ENCODE peak calls at places on chromosomes 4 and X, in six cellular contexts. F is K562, X is adrenal gland, B is brain microvascular endothelial cell, V is foreskin fibroblast, P is left ventricle myocardium inferior. Q is an unnamed sample.

GRCh38 chr4:99210789-99211188 is 8.3 kb downstream of the ADH6 start:
- DNase-seq in B (no peak), P (no peak), F (no peak), V (no peak), X (no peak), Q (no peak)

GRCh38 chrX:23311731-23312130 is 22.9 kb upstream of the PTCHD1 start:
- DNase-seq in B (no peak), V (no peak), F (no peak), X (no peak), P (no peak), Q (no peak)

GRCh38 chrX:56728752-56729151 is 291 bp upstream of the NBDY start:
- DNase-seq in X (peak), B (peak), V (peak), F (peak), P (no peak), Q (no peak)

GRCh38 chr4:104964387-104965175 is 182.1 kb upstream of the TET2 start:
- DNase-seq in B (no peak), P (peak), X (no peak), F (no peak), V (no peak), Q (no peak)

GRCh38 chr4:185018834-185019450 is 652 bp downstream of the HELT start:
- DNase-seq in V (peak), B (no peak), X (no peak), P (no peak), F (no peak), Q (no peak)

GRCh38 chrX:151984328-151984727 is 9.9 kb upstream of the GABRE start:
- DNase-seq in F (no peak), P (no peak), X (no peak), B (peak), V (peak), Q (no peak)

GRCh38 chr4:54226399-54227260 is 2.5 kb upstream of the PDGFRA start:
- DNase-seq in X (peak), P (peak), F (no peak), V (peak), B (peak), Q (peak)

GRCh38 chr4:159201168-159201567 is 98.3 kb downstream of the RAPGEF2 start:
- DNase-seq in P (no peak), F (no peak), B (no peak), X (no peak), V (peak), Q (no peak)

GRCh38 chr4:42397256-42397634 is at the start of gene SHISA3:
- DNase-seq in P (peak), X (peak), B (no peak), V (peak), F (no peak), Q (no peak)

GRCh38 chr4:8185280-8185679 is 13.8 kb upstream of the SH3TC1 start:
- DNase-seq in X (no peak), V (peak), P (no peak), F (no peak), B (peak), Q (no peak)

GRCh38 chr4:85520765-85521749 is 46.1 kb downstream of the ARHGAP24 start:
- DNase-seq in V (no peak), F (no peak), X (no peak), P (peak), B (no peak), Q (no peak)

GRCh38 chrX:38803609-38804480 is 2.6 kb downstream of the MID1IP1 start:
- DNase-seq in V (peak), F (peak), X (peak), P (peak), B (no peak), Q (peak)

GRCh38 chrX:19560611-19561010 is 45.3 kb upstream of the MAP3K15 start:
- DNase-seq in V (no peak), B (no peak), F (no peak), P (no peak), X (no peak), Q (no peak)

GRCh38 chr4:184805462-184806245 is 20.1 kb downstream of the ACSL1 start:
- DNase-seq in F (no peak), B (no peak), X (peak), P (peak), V (no peak), Q (peak)

GRCh38 chr4:20829958-20830357 is 129.7 kb downstream of the PACRGL start:
- DNase-seq in V (peak), F (no peak), P (no peak), X (no peak), B (peak), Q (no peak)

GRCh38 chr4:4560136-4560535 is 18.3 kb upstream of the STX18 start:
- DNase-seq in F (no peak), X (no peak), V (no peak), B (no peak), P (no peak), Q (no peak)

GRCh38 chr4:26874110-26874509 is 13.5 kb downstream of the STIM2 start:
- DNase-seq in F (no peak), X (no peak), P (no peak), V (no peak), B (no peak), Q (no peak)

GRCh38 chrX:39814391-39814790 is 283.4 kb downstream of the BCOR start:
- DNase-seq in P (no peak), X (peak), B (no peak), V (peak), F (peak), Q (no peak)

GRCh38 chrX:42694260-42694815 is 83.6 kb downstream of the PPP1R2C start:
- DNase-seq in B (no peak), V (peak), X (peak), P (no peak), F (no peak), Q (no peak)

GRCh38 chrX:101429934-101430333 is 21.9 kb downstream of the HNRNPH2 start:
- DNase-seq in P (no peak), V (peak), X (no peak), B (no peak), F (no peak), Q (no peak)

GRCh38 chr4:124152130-124152529 is 560.4 kb downstream of the ANKRD50 start:
- DNase-seq in X (no peak), V (no peak), F (no peak), P (no peak), B (no peak), Q (no peak)

GRCh38 chr4:181597766-181598165 is 645.4 kb upstream of the TENM3 start:
- DNase-seq in B (peak), P (no peak), F (no peak), X (no peak), V (peak), Q (no peak)

GRCh38 chrX:70338290-70338689 is 48.4 kb downstream of the KIF4A start:
- DNase-seq in V (no peak), B (no peak), F (no peak), X (no peak), P (no peak), Q (no peak)

GRCh38 chr4:3781193-3781886 is 15.2 kb downstream of the ADRA2C start:
- DNase-seq in F (peak), V (no peak), B (no peak), P (no peak), X (no peak), Q (no peak)

GRCh38 chrX:133922390-133922772 is 63.0 kb downstream of the GPC3 start:
- DNase-seq in V (no peak), F (no peak), P (no peak), B (no peak), X (no peak), Q (no peak)

GRCh38 chrX:912677-913076 is 282.1 kb downstream of the SHOX start:
- DNase-seq in X (no peak), P (no peak), V (no peak), F (no peak), B (no peak), Q (no peak)

GRCh38 chr4:21948347-21949072 is at the start of gene KCNIP4:
- DNase-seq in X (no peak), P (no peak), B (peak), F (no peak), V (peak), Q (no peak)

GRCh38 chrX:69229436-69229835 is 64.2 kb upstream of the PJA1 start:
- DNase-seq in B (peak), F (no peak), X (no peak), V (peak), P (no peak), Q (no peak)

GRCh38 chr4:152996101-152996500 is 60.0 kb downstream of the FHDC1 start:
- DNase-seq in X (no peak), F (no peak), P (no peak), V (no peak), B (no peak), Q (no peak)

GRCh38 chrX:21847342-21847741 is 7.9 kb downstream of the MBTPS2 start:
- DNase-seq in F (no peak), P (no peak), B (no peak), V (no peak), X (no peak), Q (no peak)

GRCh38 chrX:82127228-82128123 is 925.6 kb downstream of the SH3BGRL start:
- DNase-seq in V (no peak), F (no peak), B (no peak), P (no peak), X (no peak), Q (no peak)

GRCh38 chrX:154799554-154800348 is 5.5 kb downstream of the MPP1 start:
- DNase-seq in X (peak), B (no peak), F (no peak), V (peak), P (no peak), Q (no peak)

GRCh38 chr4:6848717-6849305 is 60.8 kb upstream of the TBC1D14 start:
- DNase-seq in B (no peak), V (no peak), X (no peak), P (no peak), F (no peak), Q (no peak)

GRCh38 chr4:130479020-130479419 is 1383.1 kb downstream of the C4orf33 start:
- DNase-seq in X (no peak), V (peak), F (no peak), B (no peak), P (no peak), Q (no peak)

GRCh38 chr4:168551211-168551610 is 54.4 kb downstream of the PALLD start:
- DNase-seq in X (no peak), B (no peak), P (no peak), F (no peak), V (peak), Q (no peak)

GRCh38 chr4:140865253-140865652 is 109.1 kb upstream of the TBC1D9 start:
- DNase-seq in V (no peak), X (no peak), B (no peak), P (no peak), F (no peak), Q (no peak)

GRCh38 chr4:84058201-84058600 is 440.9 kb downstream of the NKX6-1 start:
- DNase-seq in P (no peak), X (no peak), B (no peak), V (no peak), F (no peak), Q (no peak)
- H3K4me3 ChIP-seq in P (no peak), X (no peak), B (no peak), V (no peak), F (no peak), Q (no peak)

GRCh38 chr4:24131954-24132673 is 242.3 kb upstream of the PPARGC1A start:
- DNase-seq in X (no peak), F (no peak), V (no peak), P (no peak), B (no peak), Q (no peak)
- H3K4me3 ChIP-seq in X (no peak), F (no peak), V (no peak), P (no peak), B (no peak), Q (no peak)

GRCh38 chr4:174210354-174210753 is 73.1 kb downstream of the FBXO8 start:
- DNase-seq in X (no peak), F (no peak), V (no peak), B (no peak), P (no peak), Q (no peak)

GRCh38 chr4:174210952-174211490 is 72.4 kb downstream of the FBXO8 start:
- DNase-seq in P (no peak), B (no peak), X (no peak), F (no peak), V (peak), Q (no peak)

GRCh38 chr4:174211611-174212044 is 71.8 kb downstream of the FBXO8 start:
- DNase-seq in X (no peak), B (no peak), P (no peak), F (no peak), V (no peak), Q (no peak)

GRCh38 chr4:174213734-174214101 is 69.7 kb downstream of the FBXO8 start:
- DNase-seq in B (no peak), P (no peak), X (no peak), V (no peak), F (no peak), Q (no peak)

GRCh38 chr4:174212061-174212460 is 71.4 kb downstream of the FBXO8 start:
- DNase-seq in X (no peak), P (no peak), V (no peak), F (no peak), B (no peak), Q (no peak)
- H3K4me3 ChIP-seq in X (no peak), P (peak), V (no peak), F (no peak), B (no peak), Q (no peak)

GRCh38 chr4:39700500-39700899 is 2.6 kb downstream of the UBE2K start:
- DNase-seq in P (no peak), V (no peak), B (no peak), F (no peak), X (no peak), Q (no peak)
- H3K4me3 ChIP-seq in P (peak), V (peak), B (peak), F (peak), X (peak), Q (no peak)

GRCh38 chr4:139535228-139535851 is 20.7 kb downstream of the SETD7 start:
- DNase-seq in B (no peak), V (no peak), F (no peak), X (no peak), P (no peak), Q (no peak)

GRCh38 chr4:139534287-139534950 is 21.6 kb downstream of the SETD7 start:
- DNase-seq in F (no peak), V (no peak), P (no peak), B (no peak), X (no peak), Q (no peak)

GRCh38 chr4:139530833-139531427 is 25.1 kb downstream of the SETD7 start:
- DNase-seq in X (peak), F (peak), V (peak), P (no peak), B (peak), Q (no peak)

GRCh38 chr4:139535852-139536234 is 20.2 kb downstream of the SETD7 start:
- DNase-seq in B (no peak), X (no peak), P (no peak), F (no peak), V (no peak), Q (no peak)

DNA sequence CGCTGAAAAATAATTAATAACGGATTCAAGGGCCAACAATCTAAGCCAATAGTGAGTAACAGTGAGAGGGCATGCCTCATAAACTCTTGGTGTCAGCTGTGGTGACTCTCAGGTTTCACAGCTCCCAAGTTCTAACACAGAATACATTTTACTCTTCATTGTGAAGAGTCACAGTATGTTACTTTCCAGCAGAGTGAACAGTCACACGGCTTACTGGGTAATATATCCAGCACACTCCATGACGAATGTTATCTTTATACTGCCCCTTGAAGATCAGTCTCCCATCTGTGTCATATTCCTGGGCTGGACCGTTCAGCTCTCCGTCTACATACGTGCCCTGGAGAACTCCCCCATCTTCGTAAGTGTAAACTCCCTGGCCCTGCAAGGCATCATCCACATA is 23.1 kb downstream of the SETD7 start:
- DNase-seq in F (no peak), V (peak), X (no peak), P (no peak), B (no peak), Q (no peak)
- H3K4me3 ChIP-seq in F (no peak), V (no peak), X (no peak), P (no peak), B (no peak), Q (no peak)

GRCh38 chr4:76639292-76639691 is 204.3 kb downstream of the SHROOM3 start:
- DNase-seq in F (no peak), V (peak), B (no peak), P (no peak), X (no peak), Q (no peak)
- H3K4me3 ChIP-seq in F (no peak), V (no peak), B (no peak), P (no peak), X (no peak), Q (no peak)

DNA sequence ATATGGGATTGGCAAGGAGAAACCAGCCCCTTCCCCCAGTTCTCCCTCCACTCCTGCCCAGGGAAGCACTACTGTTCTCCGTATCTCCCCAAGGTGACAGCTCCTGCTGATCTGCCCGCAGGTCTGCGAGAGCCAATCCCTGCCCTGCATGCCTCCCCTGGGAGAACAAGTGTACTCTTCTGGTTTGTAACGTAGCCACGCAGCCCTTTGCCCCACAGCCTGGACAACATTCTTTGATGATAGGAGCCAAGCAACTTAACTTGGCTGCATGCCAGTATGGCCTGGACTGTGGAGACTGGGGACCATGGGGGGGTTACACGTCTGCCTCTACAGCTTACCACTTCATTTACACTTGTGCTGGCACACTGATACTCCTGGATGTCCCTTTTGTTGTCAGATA is 2.0 kb downstream of the STBD1 start:
- DNase-seq in B (no peak), V (no peak), F (no peak), X (no peak), P (peak), Q (no peak)
- H3K4me3 ChIP-seq in B (no peak), V (no peak), F (no peak), X (no peak), P (peak), Q (no peak)

GRCh38 chr4:144350706-144351105 is 210.2 kb upstream of the GYPA start:
- DNase-seq in B (peak), F (no peak), P (no peak), X (no peak), V (peak), Q (no peak)

GRCh38 chr4:144356941-144357381 is 216.4 kb upstream of the GYPA start:
- DNase-seq in V (no peak), F (no peak), P (no peak), B (peak), X (no peak), Q (peak)

GRCh38 chr4:144355809-144356757 is 215.6 kb upstream of the GYPA start:
- DNase-seq in X (peak), B (peak), P (no peak), F (no peak), V (peak), Q (no peak)

GRCh38 chr4:144351306-144351705 is 210.8 kb upstream of the GYPA start:
- DNase-seq in X (no peak), V (no peak), F (no peak), P (no peak), B (no peak), Q (no peak)

DNA sequence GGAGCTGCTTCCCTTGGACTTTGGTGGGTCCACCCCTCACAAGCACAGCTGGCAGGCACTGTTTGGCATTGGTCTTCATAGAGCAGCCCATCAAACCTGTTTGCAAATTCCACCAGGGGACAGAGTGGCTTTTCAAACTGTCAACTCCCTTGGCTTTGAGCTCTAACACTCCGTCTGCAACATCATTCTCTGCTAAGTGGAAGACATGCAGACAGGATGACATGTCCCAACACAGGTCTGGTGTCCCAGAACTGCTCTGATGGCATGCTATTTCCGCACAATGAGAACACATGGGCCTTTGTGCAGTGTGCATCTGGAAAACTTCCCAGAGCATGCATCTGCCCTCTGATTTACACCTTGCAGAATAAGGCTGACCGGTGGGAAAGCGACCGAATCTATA is 212.7 kb upstream of the GYPA start:
- DNase-seq in P (no peak), F (no peak), X (no peak), B (no peak), V (no peak), Q (no peak)
- H3K4me3 ChIP-seq in P (no peak), F (no peak), X (no peak), B (no peak), V (no peak), Q (no peak)

Q was measured in lower leg skin.